ENCODE peak calls at places on chromosomes 11 and 22, in nine cellular contexts. T, F, D, W, E, L, Q, H and S are unnamed samples.

GRCh38 chr11:46407635-46408034 is 16.1 kb upstream of the CHRM4 start:
- DNase-seq in H (no peak), D (no peak), W (no peak), T (no peak), L (no peak), F (no peak), Q (no peak), E (no peak), S (no peak)

GRCh38 chr11:14148653-14149273 is 186.2 kb downstream of the SPON1 start:
- DNase-seq in E (no peak), T (no peak), W (peak), H (no peak), F (no peak), L (no peak), D (no peak), Q (no peak), S (peak)

GRCh38 chr22:47822459-47822858 is 1060.0 kb downstream of the TBC1D22A start:
- DNase-seq in H (no peak), Q (no peak), L (no peak), D (no peak), E (no peak), W (no peak), T (no peak), F (no peak), S (no peak)

GRCh38 chr11:65854871-65855837 is 2.8 kb downstream of the CFL1 start:
- DNase-seq in E (no peak), H (no peak), T (no peak), W (no peak), F (no peak), D (no peak), L (no peak), Q (peak), S (no peak)

GRCh38 chr11:67384851-67385366 is 6.9 kb upstream of the RAD9A start:
- DNase-seq in L (no peak), D (no peak), T (no peak), W (peak), E (no peak), H (no peak), F (peak), Q (no peak), S (peak)

GRCh38 chr11:131099746-131100145 is 183.5 kb upstream of the SNX19 start:
- DNase-seq in L (no peak), D (no peak), F (no peak), E (no peak), Q (no peak), T (no peak), W (no peak), H (no peak), S (no peak)

GRCh38 chr22:44311855-44312170 is 938 bp downstream of the SHISAL1 start:
- DNase-seq in L (peak), H (no peak), W (peak), E (no peak), Q (no peak), T (no peak), F (no peak), D (no peak), S (peak)

GRCh38 chr11:35131760-35132159 is 7.2 kb upstream of the CD44 start:
- DNase-seq in D (no peak), H (no peak), E (no peak), W (no peak), Q (no peak), L (no peak), F (no peak), T (no peak), S (no peak)

GRCh38 chr11:18733202-18733601 is 7.2 kb upstream of the IGSF22 start:
- DNase-seq in H (no peak), D (no peak), E (no peak), W (no peak), L (no peak), T (no peak), F (no peak), Q (no peak), S (no peak)

GRCh38 chr22:17258015-17258827 is 39.0 kb upstream of the ADA2 start:
- DNase-seq in D (peak), E (peak), Q (peak), L (no peak), T (peak), W (peak), H (peak), F (peak), S (peak)

GRCh38 chr11:86636275-86636674 is 36.1 kb downstream of the ME3 start:
- DNase-seq in E (no peak), H (no peak), L (no peak), D (no peak), F (no peak), T (no peak), Q (no peak), W (no peak), S (peak)

GRCh38 chr11:97722065-97722464 is 1298.7 kb upstream of the CNTN5 start:
- DNase-seq in W (peak), L (no peak), Q (no peak), D (no peak), E (no peak), H (no peak), F (no peak), T (no peak), S (peak)

GRCh38 chr22:40416636-40417035 is 46.2 kb downstream of the SGSM3 start:
- DNase-seq in E (no peak), Q (no peak), F (no peak), D (no peak), L (no peak), T (no peak), W (no peak), H (no peak), S (no peak)

GRCh38 chr22:38196791-38197429 is 4.9 kb upstream of the MAFF start:
- DNase-seq in E (no peak), D (no peak), L (no peak), F (no peak), T (no peak), H (no peak), W (no peak), Q (no peak), S (no peak)